ENCODE peak calls at places on chromosome 1, in nine cellular contexts. E is iris pigment epithelial cell, M is amygdala, R is NCI-H1105, Z is smooth muscle cell of the brain vasculature, Q is amniotic stem cell, C is NCI-H1694, G is T-helper 9 cell, P is upper lobe of right lung. B is an unnamed sample.
A peak's percentile ranks its signal among the peaks of the same experiment; 100 is the strongest.

GRCh38 chr1:8903908-8904650 is 25.6 kb upstream of the ENO1 start:
- DNase-seq in E (peak; percentile 99), M (no peak), R (no peak), Z (no peak), Q (peak; percentile 95), C (no peak), G (no peak), P (no peak), B (peak; percentile 95)

GRCh38 chr1:33055210-33055991 is 18.7 kb upstream of the AK2 start:
- DNase-seq in E (peak; percentile 94), M (peak; percentile 13), R (peak; percentile 36), Z (peak; percentile 57), Q (peak; percentile 54), C (no peak), G (no peak), P (peak; percentile 75), B (peak; percentile 59)

GRCh38 chr1:53182111-53182593 is 14.5 kb upstream of the CPT2 start:
- DNase-seq in E (peak; percentile 86), M (peak; percentile 26), R (peak; percentile 64), Z (peak; percentile 70), Q (peak; percentile 19), C (peak; percentile 84), G (peak; percentile 72), P (peak; percentile 85), B (peak; percentile 35)

GRCh38 chr1:228141871-228142615 is 2.0 kb downstream of the GUK1 start:
- DNase-seq in E (peak; percentile 60), M (no peak), R (no peak), Z (no peak), Q (no peak), C (no peak), G (no peak), P (no peak), B (no peak)

GRCh38 chr1:3651939-3652537 is at the start of gene TP73:
- DNase-seq in E (no peak), M (no peak), R (peak; percentile 66), Z (no peak), Q (no peak), C (no peak), G (no peak), P (peak; percentile 62), B (no peak)

GRCh38 chr1:101330427-101331130 is 93.8 kb downstream of the S1PR1 start:
- DNase-seq in E (no peak), M (no peak), R (no peak), Z (no peak), Q (no peak), C (no peak), G (no peak), P (no peak), B (no peak)

GRCh38 chr1:221439734-221440436 is 302.0 kb downstream of the DUSP10 start:
- DNase-seq in E (peak; percentile 98), M (no peak), R (no peak), Z (peak; percentile 36), Q (peak; percentile 95), C (no peak), G (no peak), P (no peak), B (peak; percentile 98)

GRCh38 chr1:149843302-149844041 is 55.9 kb upstream of the BOLA1 start:
- DNase-seq in E (peak; percentile 29), M (no peak), R (no peak), Z (no peak), Q (no peak), C (no peak), G (no peak), P (no peak), B (no peak)

GRCh38 chr1:206560021-206560716 is 52.1 kb downstream of the EIF2D start:
- DNase-seq in E (no peak), M (no peak), R (no peak), Z (no peak), Q (no peak), C (no peak), G (no peak), P (no peak), B (no peak)

GRCh38 chr1:178931843-178932551 is 61.1 kb upstream of the ANGPTL1 start:
- DNase-seq in E (peak; percentile 81), M (no peak), R (no peak), Z (peak; percentile 93), Q (no peak), C (no peak), G (no peak), P (no peak), B (no peak)

GRCh38 chr1:153881764-153882163 is 41.0 kb downstream of the GATAD2B start:
- DNase-seq in E (peak; percentile 56), M (no peak), R (peak; percentile 94), Z (peak; percentile 31), Q (no peak), C (peak; percentile 98), G (no peak), P (no peak), B (no peak)

GRCh38 chr1:62926681-62927252 is 142.8 kb downstream of the ATG4C start:
- DNase-seq in E (no peak), M (no peak), R (no peak), Z (no peak), Q (no peak), C (no peak), G (no peak), P (no peak), B (no peak)

GRCh38 chr1:182330303-182330702 is 61.3 kb downstream of the GLUL start:
- DNase-seq in E (peak; percentile 15), M (no peak), R (peak; percentile 2), Z (no peak), Q (no peak), C (peak; percentile 10), G (no peak), P (no peak), B (no peak)

GRCh38 chr1:147497826-147498225 is 43.5 kb upstream of the BCL9 start:
- DNase-seq in E (no peak), M (no peak), R (no peak), Z (no peak), Q (no peak), C (no peak), G (no peak), P (no peak), B (no peak)

GRCh38 chr1:36154765-36155559 is 998 bp upstream of the MAP7D1 start:
- DNase-seq in E (no peak), M (no peak), R (no peak), Z (no peak), Q (no peak), C (no peak), G (no peak), P (no peak), B (no peak)

GRCh38 chr1:55524013-55524412 is 308.8 kb upstream of the USP24 start:
- DNase-seq in E (no peak), M (no peak), R (no peak), Z (no peak), Q (no peak), C (no peak), G (no peak), P (no peak), B (no peak)

GRCh38 chr1:89854140-89854539 is 33.3 kb downstream of the LRRC8D start:
- DNase-seq in E (no peak), M (no peak), R (no peak), Z (no peak), Q (no peak), C (no peak), G (no peak), P (no peak), B (no peak)

GRCh38 chr1:167200749-167201148 is 19.9 kb upstream of the POU2F1 start:
- DNase-seq in E (no peak), M (no peak), R (no peak), Z (no peak), Q (no peak), C (no peak), G (no peak), P (no peak), B (no peak)

GRCh38 chr1:25566730-25567341 is 23.4 kb downstream of the LDLRAP1 start:
- DNase-seq in E (peak; percentile 93), M (peak; percentile 51), R (no peak), Z (peak; percentile 83), Q (no peak), C (no peak), G (no peak), P (no peak), B (no peak)

GRCh38 chr1:244048566-244049141 is 2.4 kb upstream of the ZBTB18 start:
- DNase-seq in E (no peak), M (no peak), R (no peak), Z (no peak), Q (no peak), C (no peak), G (no peak), P (peak; percentile 86), B (no peak)

GRCh38 chr1:43348809-43349593 is 9.8 kb upstream of the CDC20 start:
- DNase-seq in E (peak; percentile 65), M (no peak), R (peak; percentile 97), Z (no peak), Q (no peak), C (no peak), G (peak; percentile 30), P (peak; percentile 95), B (no peak)

GRCh38 chr1:44571712-44572571 is 102.3 kb downstream of the TMEM53 start:
- DNase-seq in E (no peak), M (no peak), R (no peak), Z (no peak), Q (no peak), C (peak; percentile 39), G (no peak), P (no peak), B (no peak)

GRCh38 chr1:211327341-211327921 is 798 bp downstream of the TRAF5 start:
- DNase-seq in E (peak; percentile 79), M (no peak), R (no peak), Z (no peak), Q (peak; percentile 42), C (peak; percentile 33), G (no peak), P (no peak), B (no peak)

GRCh38 chr1:31793086-31793485 is 22.7 kb downstream of the SPOCD1 start:
- DNase-seq in E (no peak), M (no peak), R (no peak), Z (no peak), Q (no peak), C (no peak), G (no peak), P (peak; percentile 59), B (no peak)

GRCh38 chr1:222777977-222778376 is 36.9 kb upstream of the DISP1 start:
- DNase-seq in E (peak; percentile 65), M (no peak), R (peak; percentile 81), Z (no peak), Q (no peak), C (no peak), G (no peak), P (no peak), B (peak; percentile 61)

GRCh38 chr1:211675230-211676105 is at the start of gene NEK2:
- DNase-seq in E (peak; percentile 94), M (peak; percentile 52), R (peak; percentile 98), Z (peak; percentile 73), Q (peak; percentile 87), C (peak; percentile 97), G (peak; percentile 76), P (peak; percentile 93), B (peak; percentile 70)

GRCh38 chr1:46197551-46198025 is 646 bp downstream of the POMGNT1 start:
- DNase-seq in E (no peak), M (no peak), R (no peak), Z (no peak), Q (no peak), C (no peak), G (no peak), P (no peak), B (no peak)

GRCh38 chr1:48526045-48526714 is 54.2 kb upstream of the SPATA6 start:
- DNase-seq in E (peak; percentile 5), M (peak; percentile 54), R (peak; percentile 91), Z (no peak), Q (no peak), C (peak; percentile 87), G (no peak), P (no peak), B (no peak)

GRCh38 chr1:26471498-26472329 is 526 bp upstream of the HMGN2 start:
- DNase-seq in E (peak; percentile 65), M (peak; percentile 66), R (peak; percentile 79), Z (peak; percentile 64), Q (peak; percentile 56), C (peak; percentile 23), G (peak; percentile 21), P (peak; percentile 90), B (no peak)

GRCh38 chr1:225651376-225651871 is 1.5 kb downstream of the ENAH start:
- DNase-seq in E (no peak), M (no peak), R (no peak), Z (no peak), Q (no peak), C (no peak), G (no peak), P (no peak), B (no peak)

GRCh38 chr1:45934947-45935346 is 131.5 kb downstream of the MAST2 start:
- DNase-seq in E (no peak), M (no peak), R (no peak), Z (no peak), Q (no peak), C (no peak), G (no peak), P (no peak), B (no peak)

B was measured in epithelial cell of proximal tubule.